ENCODE peak calls at places on chromosomes 11 and 22, in six cellular contexts. One of them, this sample, is unnamed.

GRCh38 chr11:17894929-17895658 is 117.8 kb downstream of the SERGEF start:
- DNase-seq in IMR-90: peak; percentile 32
- DNase-seq in cardiac muscle cell: peak; percentile 17
- DNase-seq in tibial nerve: no peak
- DNase-seq in PC-3: no peak
- DNase-seq in CD8-positive, alpha-beta memory T cell: no peak
- DNase-seq in this sample: no peak

GRCh38 chr11:113578164-113578455 is 102.9 kb upstream of the DRD2 start:
- DNase-seq in IMR-90: no peak
- DNase-seq in cardiac muscle cell: no peak
- DNase-seq in tibial nerve: no peak
- DNase-seq in PC-3: no peak
- DNase-seq in CD8-positive, alpha-beta memory T cell: no peak
- DNase-seq in this sample: no peak

GRCh38 chr11:32312865-32313403 is 122.4 kb downstream of the WT1 start:
- DNase-seq in IMR-90: peak; percentile 52
- DNase-seq in cardiac muscle cell: peak; percentile 85
- DNase-seq in tibial nerve: no peak
- DNase-seq in PC-3: peak; percentile 83
- DNase-seq in CD8-positive, alpha-beta memory T cell: no peak
- DNase-seq in this sample: peak; percentile 30

GRCh38 chr22:31650391-31650790 is 11.6 kb downstream of the PISD start:
- DNase-seq in IMR-90: peak; percentile 89
- DNase-seq in cardiac muscle cell: peak; percentile 91
- DNase-seq in tibial nerve: no peak
- DNase-seq in PC-3: no peak
- DNase-seq in CD8-positive, alpha-beta memory T cell: no peak
- DNase-seq in this sample: no peak

GRCh38 chr22:40258463-40259046 is 80.8 kb downstream of the TNRC6B start:
- DNase-seq in IMR-90: peak; percentile 40
- DNase-seq in cardiac muscle cell: no peak
- DNase-seq in tibial nerve: no peak
- DNase-seq in PC-3: peak; percentile 87
- DNase-seq in CD8-positive, alpha-beta memory T cell: peak; percentile 16
- DNase-seq in this sample: no peak

GRCh38 chr11:78567209-78567608 is 7.5 kb downstream of the NARS2 start:
- DNase-seq in IMR-90: peak; percentile 53
- DNase-seq in cardiac muscle cell: peak; percentile 42
- DNase-seq in tibial nerve: no peak
- DNase-seq in PC-3: peak; percentile 79
- DNase-seq in CD8-positive, alpha-beta memory T cell: no peak
- DNase-seq in this sample: no peak

GRCh38 chr11:110501428-110501827 is 71.7 kb downstream of the FDX1 start:
- DNase-seq in IMR-90: no peak
- DNase-seq in cardiac muscle cell: peak; percentile 60
- DNase-seq in tibial nerve: no peak
- DNase-seq in PC-3: no peak
- DNase-seq in CD8-positive, alpha-beta memory T cell: no peak
- DNase-seq in this sample: no peak

GRCh38 chr22:37716708-37717107 is 19.9 kb downstream of the TRIOBP start:
- DNase-seq in IMR-90: peak; percentile 33
- DNase-seq in cardiac muscle cell: no peak
- DNase-seq in tibial nerve: no peak
- DNase-seq in PC-3: peak; percentile 43
- DNase-seq in CD8-positive, alpha-beta memory T cell: no peak
- DNase-seq in this sample: no peak

GRCh38 chr11:70255717-70256116 is 14.8 kb upstream of the PPFIA1 start:
- DNase-seq in IMR-90: no peak
- DNase-seq in cardiac muscle cell: no peak
- DNase-seq in tibial nerve: no peak
- DNase-seq in PC-3: no peak
- DNase-seq in CD8-positive, alpha-beta memory T cell: no peak
- DNase-seq in this sample: no peak

GRCh38 chr11:134630896-134631295 is 218.9 kb upstream of the B3GAT1 start:
- DNase-seq in IMR-90: no peak
- DNase-seq in cardiac muscle cell: no peak
- DNase-seq in tibial nerve: no peak
- DNase-seq in PC-3: no peak
- DNase-seq in CD8-positive, alpha-beta memory T cell: no peak
- DNase-seq in this sample: no peak

GRCh38 chr11:119614227-119615002 is 114.6 kb downstream of the NECTIN1 start:
- DNase-seq in IMR-90: no peak
- DNase-seq in cardiac muscle cell: no peak
- DNase-seq in tibial nerve: no peak
- DNase-seq in PC-3: no peak
- DNase-seq in CD8-positive, alpha-beta memory T cell: no peak
- DNase-seq in this sample: no peak

GRCh38 chr22:25488244-25489020 is 76.0 kb upstream of the GRK3 start:
- DNase-seq in IMR-90: peak; percentile 91
- DNase-seq in cardiac muscle cell: peak; percentile 81
- DNase-seq in tibial nerve: peak; percentile 17
- DNase-seq in PC-3: peak; percentile 70
- DNase-seq in CD8-positive, alpha-beta memory T cell: no peak
- DNase-seq in this sample: no peak

GRCh38 chr11:44243633-44244343 is 66.2 kb downstream of the ALX4 start:
- DNase-seq in IMR-90: peak; percentile 46
- DNase-seq in cardiac muscle cell: peak; percentile 92
- DNase-seq in tibial nerve: no peak
- DNase-seq in PC-3: no peak
- DNase-seq in CD8-positive, alpha-beta memory T cell: no peak
- DNase-seq in this sample: no peak

GRCh38 chr11:129815596-129816461 is at the start of gene TMEM45B:
- DNase-seq in IMR-90: no peak
- DNase-seq in cardiac muscle cell: peak; percentile 4
- DNase-seq in tibial nerve: no peak
- DNase-seq in PC-3: peak; percentile 66
- DNase-seq in CD8-positive, alpha-beta memory T cell: peak; percentile 3
- DNase-seq in this sample: peak; percentile 38

GRCh38 chr11:68976563-68976962 is 4.2 kb downstream of the MRGPRD start:
- DNase-seq in IMR-90: peak; percentile 7
- DNase-seq in cardiac muscle cell: no peak
- DNase-seq in tibial nerve: no peak
- DNase-seq in PC-3: no peak
- DNase-seq in CD8-positive, alpha-beta memory T cell: no peak
- DNase-seq in this sample: no peak

GRCh38 chr11:77147668-77148321 is 19.7 kb downstream of the MYO7A start:
- DNase-seq in IMR-90: no peak
- DNase-seq in cardiac muscle cell: peak; percentile 15
- DNase-seq in tibial nerve: no peak
- DNase-seq in PC-3: no peak
- DNase-seq in CD8-positive, alpha-beta memory T cell: peak; percentile 44
- DNase-seq in this sample: peak; percentile 25

GRCh38 chr22:41401781-41402648 is 20.3 kb downstream of the TEF start:
- DNase-seq in IMR-90: peak; percentile 79
- DNase-seq in cardiac muscle cell: peak; percentile 77
- DNase-seq in tibial nerve: no peak
- DNase-seq in PC-3: peak; percentile 82
- DNase-seq in CD8-positive, alpha-beta memory T cell: no peak
- DNase-seq in this sample: no peak

GRCh38 chr22:33913188-33913587 is 7.1 kb downstream of the LARGE1 start:
- DNase-seq in IMR-90: no peak
- DNase-seq in cardiac muscle cell: no peak
- DNase-seq in tibial nerve: no peak
- DNase-seq in PC-3: no peak
- DNase-seq in CD8-positive, alpha-beta memory T cell: no peak
- DNase-seq in this sample: no peak

GRCh38 chr11:49505231-49505630 is 296.8 kb upstream of the FOLH1 start:
- DNase-seq in IMR-90: no peak
- DNase-seq in cardiac muscle cell: no peak
- DNase-seq in tibial nerve: no peak
- DNase-seq in PC-3: no peak
- DNase-seq in CD8-positive, alpha-beta memory T cell: no peak
- DNase-seq in this sample: no peak

GRCh38 chr22:38348751-38349496 is 31.7 kb upstream of the CSNK1E start:
- DNase-seq in IMR-90: no peak
- DNase-seq in cardiac muscle cell: no peak
- DNase-seq in tibial nerve: peak; percentile 4
- DNase-seq in PC-3: no peak
- DNase-seq in CD8-positive, alpha-beta memory T cell: no peak
- DNase-seq in this sample: no peak

GRCh38 chr11:32071811-32072210 is 19.1 kb upstream of the RCN1 start:
- DNase-seq in IMR-90: peak; percentile 68
- DNase-seq in cardiac muscle cell: peak; percentile 74
- DNase-seq in tibial nerve: no peak
- DNase-seq in PC-3: peak; percentile 77
- DNase-seq in CD8-positive, alpha-beta memory T cell: no peak
- DNase-seq in this sample: no peak

GRCh38 chr22:38943181-38943580 is 14.2 kb upstream of the APOBEC3A start:
- DNase-seq in IMR-90: no peak
- DNase-seq in cardiac muscle cell: no peak
- DNase-seq in tibial nerve: no peak
- DNase-seq in PC-3: no peak
- DNase-seq in CD8-positive, alpha-beta memory T cell: no peak
- DNase-seq in this sample: no peak

GRCh38 chr11:8068605-8069221 is 12.3 kb upstream of the TUB start:
- DNase-seq in IMR-90: peak; percentile 91
- DNase-seq in cardiac muscle cell: peak; percentile 94
- DNase-seq in tibial nerve: peak; percentile 62
- DNase-seq in PC-3: peak; percentile 39
- DNase-seq in CD8-positive, alpha-beta memory T cell: no peak
- DNase-seq in this sample: no peak

GRCh38 chr11:79076526-79077115 is 364.2 kb downstream of the TENM4 start:
- DNase-seq in IMR-90: no peak
- DNase-seq in cardiac muscle cell: peak; percentile 60
- DNase-seq in tibial nerve: peak; percentile 30
- DNase-seq in PC-3: peak; percentile 71
- DNase-seq in CD8-positive, alpha-beta memory T cell: no peak
- DNase-seq in this sample: peak; percentile 5

GRCh38 chr11:85423794-85424193 is 203.3 kb downstream of the DLG2 start:
- DNase-seq in IMR-90: no peak
- DNase-seq in cardiac muscle cell: no peak
- DNase-seq in tibial nerve: no peak
- DNase-seq in PC-3: no peak
- DNase-seq in CD8-positive, alpha-beta memory T cell: no peak
- DNase-seq in this sample: no peak
- H3K9me3 ChIP-seq in IMR-90: peaks cover 15% of the 10 kb centered on the region
- H3K9me3 ChIP-seq in cardiac muscle cell: no peaks in the 10 kb centered on the region
- H3K9me3 ChIP-seq in tibial nerve: no peaks in the 10 kb centered on the region
- H3K9me3 ChIP-seq in PC-3: no peaks in the 10 kb centered on the region
- H3K9me3 ChIP-seq in CD8-positive, alpha-beta memory T cell: no peaks in the 10 kb centered on the region
- H3K9me3 ChIP-seq in this sample: peaks cover 2% of the 10 kb centered on the region

DNA sequence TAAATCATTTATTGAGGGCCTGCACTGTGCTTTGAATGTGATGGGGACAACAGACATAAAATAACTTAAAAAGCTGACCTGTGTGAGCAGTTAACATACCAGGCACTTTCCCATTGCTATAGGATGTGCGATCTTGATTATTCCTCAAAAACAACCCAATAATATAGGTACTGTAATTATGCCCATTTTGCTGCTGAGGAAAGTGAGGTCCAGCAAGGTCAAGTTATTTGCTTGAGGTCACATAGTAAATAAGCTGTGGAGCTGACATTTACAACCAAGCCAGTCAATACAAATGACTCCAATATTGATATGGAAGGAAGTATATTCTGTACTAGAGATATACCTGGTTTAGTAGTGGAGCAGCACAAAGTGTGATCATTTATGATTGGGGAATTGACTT is 96.2 kb downstream of the TEAD1 start:
- DNase-seq in IMR-90: no peak
- DNase-seq in cardiac muscle cell: no peak
- DNase-seq in tibial nerve: no peak
- DNase-seq in PC-3: no peak
- DNase-seq in CD8-positive, alpha-beta memory T cell: no peak
- DNase-seq in this sample: no peak
- H3K4me1 ChIP-seq in IMR-90: peaks cover 43% of the 10 kb centered on the region
- H3K4me1 ChIP-seq in cardiac muscle cell: peaks cover 23% of the 10 kb centered on the region
- H3K4me1 ChIP-seq in tibial nerve: peaks cover 22% of the 10 kb centered on the region
- H3K4me1 ChIP-seq in PC-3: peaks cover 42% of the 10 kb centered on the region
- H3K4me1 ChIP-seq in CD8-positive, alpha-beta memory T cell: no peaks in the 10 kb centered on the region
- H3K4me1 ChIP-seq in this sample: no peaks in the 10 kb centered on the region

DNA sequence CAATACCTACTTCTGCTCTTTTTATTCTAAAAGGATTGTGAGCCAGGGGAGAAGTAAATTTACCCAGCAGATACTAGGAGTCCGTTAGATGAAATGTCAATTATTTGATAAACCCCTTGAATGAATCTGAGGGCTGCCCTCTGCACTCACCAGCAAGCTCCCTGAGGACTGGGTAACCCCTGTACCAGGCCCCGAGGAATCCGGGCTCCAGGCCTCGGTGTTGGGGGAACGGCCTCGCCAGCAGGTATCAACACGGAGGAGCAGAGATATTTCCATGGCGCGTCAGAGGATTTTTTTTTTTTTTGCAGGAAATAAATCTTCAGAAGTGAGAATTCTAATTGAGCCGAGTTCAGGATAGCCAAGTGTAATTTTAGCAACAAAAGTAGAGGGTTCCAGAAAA is 1408.8 kb downstream of the BRD1 start:
- DNase-seq in IMR-90: no peak
- DNase-seq in cardiac muscle cell: no peak
- DNase-seq in tibial nerve: no peak
- DNase-seq in PC-3: no peak
- DNase-seq in CD8-positive, alpha-beta memory T cell: no peak
- DNase-seq in this sample: no peak
- H3K9me3 ChIP-seq in IMR-90: peaks cover 42% of the 10 kb centered on the region
- H3K9me3 ChIP-seq in cardiac muscle cell: no peaks in the 10 kb centered on the region
- H3K9me3 ChIP-seq in tibial nerve: no peaks in the 10 kb centered on the region
- H3K9me3 ChIP-seq in PC-3: no peaks in the 10 kb centered on the region
- H3K9me3 ChIP-seq in CD8-positive, alpha-beta memory T cell: no peaks in the 10 kb centered on the region
- H3K9me3 ChIP-seq in this sample: no peaks in the 10 kb centered on the region

GRCh38 chr11:102470257-102470656 is 17.7 kb upstream of the TMEM123 start:
- DNase-seq in IMR-90: no peak
- DNase-seq in cardiac muscle cell: no peak
- DNase-seq in tibial nerve: no peak
- DNase-seq in PC-3: no peak
- DNase-seq in CD8-positive, alpha-beta memory T cell: peak; percentile 61
- DNase-seq in this sample: peak; percentile 60

GRCh38 chr11:102468636-102469195 is 16.2 kb upstream of the TMEM123 start:
- DNase-seq in IMR-90: no peak
- DNase-seq in cardiac muscle cell: no peak
- DNase-seq in tibial nerve: no peak
- DNase-seq in PC-3: no peak
- DNase-seq in CD8-positive, alpha-beta memory T cell: no peak
- DNase-seq in this sample: no peak

GRCh38 chr11:102467853-102468580 is 15.5 kb upstream of the TMEM123 start:
- DNase-seq in IMR-90: no peak
- DNase-seq in cardiac muscle cell: no peak
- DNase-seq in tibial nerve: no peak
- DNase-seq in PC-3: no peak
- DNase-seq in CD8-positive, alpha-beta memory T cell: no peak
- DNase-seq in this sample: no peak

GRCh38 chr11:102467080-102467708 is 14.6 kb upstream of the TMEM123 start:
- DNase-seq in IMR-90: no peak
- DNase-seq in cardiac muscle cell: no peak
- DNase-seq in tibial nerve: no peak
- DNase-seq in PC-3: peak; percentile 96
- DNase-seq in CD8-positive, alpha-beta memory T cell: no peak
- DNase-seq in this sample: no peak

DNA sequence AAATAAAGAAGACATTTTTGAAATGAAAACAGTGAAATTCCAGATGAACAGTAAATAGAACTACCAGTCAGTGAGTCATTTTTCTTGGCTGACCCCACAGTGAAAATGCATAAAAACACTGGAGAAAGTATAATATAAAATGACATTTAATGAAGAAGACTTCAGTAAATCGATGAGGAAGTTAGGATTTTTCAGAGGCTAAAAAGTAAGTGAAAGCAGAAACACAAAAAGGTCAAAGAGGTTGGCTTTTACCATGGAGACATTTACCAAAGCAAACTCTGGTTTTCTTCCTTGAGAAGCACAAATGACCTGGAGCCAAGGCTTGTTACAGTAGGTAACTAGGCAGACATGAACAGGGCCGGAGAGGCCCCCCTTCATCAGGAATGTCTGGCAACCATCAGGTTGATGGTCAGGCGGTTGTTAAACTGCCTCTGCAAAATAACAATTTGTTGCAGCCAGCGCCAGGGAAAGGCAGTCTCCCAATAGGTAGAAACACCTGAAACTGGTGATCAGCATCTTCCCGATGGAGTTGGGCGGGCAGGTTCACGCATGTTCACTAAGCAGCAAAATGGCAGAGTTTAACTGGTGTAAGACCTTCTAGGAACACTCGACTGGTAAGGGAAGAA is 16.7 kb upstream of the TMEM123 start:
- DNase-seq in IMR-90: peak; percentile 62
- DNase-seq in cardiac muscle cell: peak; percentile 50
- DNase-seq in tibial nerve: no peak
- DNase-seq in PC-3: peak; percentile 78
- DNase-seq in CD8-positive, alpha-beta memory T cell: no peak
- DNase-seq in this sample: no peak
- H3K4me1 ChIP-seq in IMR-90: peaks cover 12% of the 10 kb centered on the region
- H3K4me1 ChIP-seq in cardiac muscle cell: no peaks in the 10 kb centered on the region
- H3K4me1 ChIP-seq in tibial nerve: no peaks in the 10 kb centered on the region
- H3K4me1 ChIP-seq in PC-3: peaks cover 46% of the 10 kb centered on the region
- H3K4me1 ChIP-seq in CD8-positive, alpha-beta memory T cell: peaks cover 75% of the 10 kb centered on the region
- H3K4me1 ChIP-seq in this sample: peaks cover 22% of the 10 kb centered on the region